ENCODE peak calls at places on chromosomes 11 and 22, in seven cellular contexts. M is GM12865; O is hypothalamus; F is left ventricle myocardium inferior; H is activated CD8-positive, alpha-beta memory T cell treated with anti-CD3 and anti-CD28 coated beads for 4 hours; U is B cell; T is iPS DF 6.9. V is an unnamed sample.

GRCh38 chr22:32584650-32585049 is 110.0 kb downstream of the FBXO7 start:
- DNase-seq in M (no peak), O (no peak), F (no peak), H (no peak), U (no peak), T (no peak), V (no peak)

GRCh38 chr11:121603316-121603715 is 150.5 kb upstream of the SORL1-AS1 start:
- DNase-seq in M (no peak), O (no peak), F (no peak), H (no peak), U (no peak), T (no peak), V (no peak)

GRCh38 chr11:95498731-95499396 is 267.9 kb upstream of the SESN3 start:
- DNase-seq in M (no peak), O (no peak), F (no peak), H (no peak), U (no peak), T (no peak), V (no peak)

GRCh38 chr11:62324738-62325556 is 12.3 kb upstream of the ASRGL1 start:
- DNase-seq in M (peak), O (no peak), F (peak), H (no peak), U (peak), T (peak), V (peak)

GRCh38 chr11:113675565-113675964 is 30.5 kb downstream of the TMPRSS5 start:
- DNase-seq in M (peak), O (no peak), F (no peak), H (no peak), U (no peak), T (no peak), V (no peak)

GRCh38 chr22:48224332-48224731 is 1461.9 kb downstream of the TBC1D22A start:
- DNase-seq in M (no peak), O (no peak), F (no peak), H (no peak), U (no peak), T (no peak), V (no peak)

GRCh38 chr11:61706452-61707400 is 26.5 kb downstream of the DAGLA start:
- DNase-seq in M (no peak), O (no peak), F (no peak), H (no peak), U (no peak), T (no peak), V (no peak)

GRCh38 chr11:132423266-132423665 is 1052.9 kb downstream of the NTM start:
- DNase-seq in M (no peak), O (no peak), F (no peak), H (no peak), U (no peak), T (no peak), V (no peak)

GRCh38 chr11:62713343-62713742 is 5.9 kb downstream of the GNG3 start:
- DNase-seq in M (no peak), O (no peak), F (no peak), H (no peak), U (no peak), T (no peak), V (no peak)

GRCh38 chr11:122706261-122706660 is 50.7 kb downstream of the UBASH3B start:
- DNase-seq in M (no peak), O (no peak), F (no peak), H (no peak), U (no peak), T (no peak), V (no peak)

GRCh38 chr11:117144477-117145392 is 648 bp downstream of the PAFAH1B2 start:
- DNase-seq in M (peak), O (no peak), F (peak), H (peak), U (peak), T (no peak), V (peak)

GRCh38 chr11:61725632-61726280 is 26.7 kb upstream of the MYRF start:
- DNase-seq in M (no peak), O (no peak), F (no peak), H (no peak), U (no peak), T (no peak), V (no peak)

GRCh38 chr11:71075116-71075720 is 177.2 kb downstream of the SHANK2 start:
- DNase-seq in M (no peak), O (no peak), F (no peak), H (no peak), U (no peak), T (no peak), V (no peak)

GRCh38 chr11:65793144-65793581 is 6.3 kb downstream of the OVOL1 start:
- DNase-seq in M (no peak), O (no peak), F (no peak), H (no peak), U (no peak), T (no peak), V (no peak)

GRCh38 chr11:72406536-72407507 is 27.5 kb downstream of the CLPB start:
- DNase-seq in M (no peak), O (no peak), F (no peak), H (no peak), U (no peak), T (no peak), V (no peak)

GRCh38 chr22:47750086-47750485 is 987.6 kb downstream of the TBC1D22A start:
- DNase-seq in M (no peak), O (no peak), F (no peak), H (no peak), U (no peak), T (no peak), V (no peak)

GRCh38 chr22:31347251-31348008 is 1.3 kb upstream of the PATZ1 start:
- DNase-seq in M (peak), O (peak), F (peak), H (no peak), U (peak), T (no peak), V (peak)

GRCh38 chr11:65491614-65492386 is 7.0 kb upstream of the MALAT1 start:
- DNase-seq in M (peak), O (peak), F (peak), H (no peak), U (no peak), T (no peak), V (peak)

GRCh38 chr11:69912161-69912910 is 93.1 kb upstream of the FGF3 start:
- DNase-seq in M (no peak), O (no peak), F (peak), H (no peak), U (no peak), T (no peak), V (no peak)

GRCh38 chr11:17063171-17064002 is 14.1 kb downstream of the RPS13 start:
- DNase-seq in M (peak), O (peak), F (peak), H (no peak), U (peak), T (peak), V (peak)

GRCh38 chr22:37848587-37849088 is 581 bp upstream of the EIF3L start:
- DNase-seq in M (peak), O (no peak), F (no peak), H (no peak), U (peak), T (no peak), V (peak)

GRCh38 chr11:3984896-3985295 is 109.7 kb upstream of the RRM1 start:
- DNase-seq in M (peak), O (no peak), F (no peak), H (no peak), U (peak), T (peak), V (peak)

GRCh38 chr11:133162228-133162627 is 370.1 kb downstream of the OPCML start:
- DNase-seq in M (no peak), O (no peak), F (no peak), H (no peak), U (no peak), T (no peak), V (no peak)

GRCh38 chr11:86706341-86707131 is 34.1 kb upstream of the ME3 start:
- DNase-seq in M (no peak), O (no peak), F (no peak), H (no peak), U (no peak), T (no peak), V (no peak)

GRCh38 chr11:116427903-116428637 is 344.7 kb downstream of the BUD13 start:
- DNase-seq in M (no peak), O (no peak), F (no peak), H (no peak), U (no peak), T (no peak), V (no peak)

GRCh38 chr11:19767691-19768151 is 55.1 kb downstream of the NAV2 start:
- DNase-seq in M (no peak), O (no peak), F (no peak), H (no peak), U (no peak), T (no peak), V (no peak)

GRCh38 chr11:123481647-123482046 is 51.6 kb downstream of the GRAMD1B start:
- DNase-seq in M (peak), O (no peak), F (no peak), H (no peak), U (no peak), T (no peak), V (no peak)

GRCh38 chr11:126766425-126766824 is 234.1 kb downstream of the KIRREL3 start:
- DNase-seq in M (no peak), O (no peak), F (no peak), H (no peak), U (no peak), T (no peak), V (no peak)

GRCh38 chr11:67316882-67317364 is 13.6 kb downstream of the SSH3 start:
- DNase-seq in M (no peak), O (no peak), F (no peak), H (no peak), U (no peak), T (no peak), V (no peak)

GRCh38 chr22:17781319-17782031 is 7.2 kb upstream of the BID start:
- DNase-seq in M (peak), O (no peak), F (no peak), H (peak), U (peak), T (no peak), V (peak)

GRCh38 chr11:95345651-95346050 is 114.6 kb upstream of the SESN3 start:
- DNase-seq in M (peak), O (no peak), F (no peak), H (no peak), U (no peak), T (no peak), V (no peak)

GRCh38 chr11:25938952-25939351 is 393.0 kb upstream of the ANO3 start:
- DNase-seq in M (no peak), O (no peak), F (no peak), H (no peak), U (no peak), T (no peak), V (no peak)

GRCh38 chr11:122709042-122709760 is 53.7 kb downstream of the UBASH3B start:
- DNase-seq in M (no peak), O (no peak), F (no peak), H (no peak), U (no peak), T (no peak), V (no peak)

GRCh38 chr11:122138759-122139594 is 23.0 kb upstream of the BLID start:
- DNase-seq in M (no peak), O (no peak), F (no peak), H (no peak), U (no peak), T (peak), V (no peak)

V was measured in OCI-LY7.